ENCODE peak calls at places on chromosomes 11 and 22, in seven cellular contexts. X is transverse colon, H is kidney, U is AG04450, E is prostate gland, Z is esophagus squamous epithelium, J is HL-60. I is an unnamed sample.
A peak's percentile ranks its signal among the peaks of the same experiment; 100 is the strongest.

GRCh38 chr22:20437253-20438065 is at the start of gene SCARF2:
- DNase-seq in X (peak; percentile 37), H (peak; percentile 78), U (no peak), E (no peak), Z (no peak), J (no peak), I (no peak)

GRCh38 chr11:11081786-11082185 is 223.9 kb upstream of the ZBED5 start:
- DNase-seq in X (no peak), H (no peak), U (no peak), E (no peak), Z (no peak), J (no peak), I (no peak)

GRCh38 chr11:70595452-70595851 is 197.1 kb downstream of the CTTN start:
- DNase-seq in X (no peak), H (peak; percentile 38), U (no peak), E (no peak), Z (no peak), J (no peak), I (no peak)

GRCh38 chr11:128040603-128041002 is 546.8 kb downstream of the ETS1 start:
- DNase-seq in X (no peak), H (no peak), U (no peak), E (no peak), Z (no peak), J (peak; percentile 67), I (no peak)

GRCh38 chr11:115488945-115489344 is 15.3 kb downstream of the CADM1 start:
- DNase-seq in X (no peak), H (no peak), U (peak; percentile 59), E (no peak), Z (no peak), J (no peak), I (no peak)

GRCh38 chr11:95144313-95145235 is 54.9 kb downstream of the ENDOD1 start:
- DNase-seq in X (no peak), H (no peak), U (no peak), E (no peak), Z (no peak), J (no peak), I (no peak)

GRCh38 chr11:33005175-33005574 is 10.5 kb upstream of the DEPDC7 start:
- DNase-seq in X (no peak), H (no peak), U (no peak), E (no peak), Z (no peak), J (no peak), I (no peak)

GRCh38 chr11:111476366-111476765 is 35.8 kb downstream of the BTG4 start:
- DNase-seq in X (no peak), H (no peak), U (no peak), E (no peak), Z (no peak), J (no peak), I (no peak)

GRCh38 chr22:19756288-19757128 is 4.1 kb upstream of the TBX1 start:
- DNase-seq in X (peak; percentile 71), H (no peak), U (no peak), E (peak; percentile 68), Z (no peak), J (no peak), I (peak; percentile 54)

GRCh38 chr22:40396882-40397281 is 26.5 kb downstream of the SGSM3 start:
- DNase-seq in X (peak; percentile 85), H (peak; percentile 77), U (peak; percentile 59), E (peak; percentile 94), Z (no peak), J (no peak), I (peak; percentile 76)

GRCh38 chr22:35301370-35301874 is 1.7 kb downstream of the TOM1 start:
- DNase-seq in X (peak; percentile 39), H (no peak), U (peak; percentile 70), E (no peak), Z (no peak), J (peak; percentile 99), I (no peak)

GRCh38 chr11:65793144-65793581 is 6.3 kb downstream of the OVOL1 start:
- DNase-seq in X (peak; percentile 88), H (peak; percentile 96), U (no peak), E (peak; percentile 92), Z (no peak), J (no peak), I (peak; percentile 87)

GRCh38 chr11:74620537-74620936 is 28.2 kb downstream of the POLD3 start:
- DNase-seq in X (no peak), H (no peak), U (no peak), E (no peak), Z (no peak), J (no peak), I (no peak)

GRCh38 chr11:57440744-57441414 is 14.0 kb upstream of the SLC43A3 start:
- DNase-seq in X (no peak), H (no peak), U (no peak), E (no peak), Z (no peak), J (no peak), I (no peak)

GRCh38 chr11:68012843-68013610 is 2.9 kb downstream of the ALDH3B1 start:
- DNase-seq in X (no peak), H (peak; percentile 89), U (peak; percentile 90), E (no peak), Z (no peak), J (no peak), I (no peak)

GRCh38 chr11:62540804-62541671 is 5.6 kb downstream of the AHNAK start:
- DNase-seq in X (peak; percentile 57), H (no peak), U (no peak), E (no peak), Z (no peak), J (no peak), I (no peak)

GRCh38 chr11:69320756-69321741 is 27.1 kb downstream of the MYEOV start:
- DNase-seq in X (no peak), H (no peak), U (no peak), E (no peak), Z (no peak), J (no peak), I (no peak)

GRCh38 chr11:79437981-79438630 is 2.7 kb downstream of the TENM4 start:
- DNase-seq in X (no peak), H (peak; percentile 78), U (no peak), E (peak; percentile 4), Z (no peak), J (no peak), I (no peak)

GRCh38 chr11:5291207-5291838 is 10.4 kb downstream of the OR51B4 start:
- DNase-seq in X (no peak), H (no peak), U (no peak), E (no peak), Z (no peak), J (peak; percentile 7), I (no peak)

DNA sequence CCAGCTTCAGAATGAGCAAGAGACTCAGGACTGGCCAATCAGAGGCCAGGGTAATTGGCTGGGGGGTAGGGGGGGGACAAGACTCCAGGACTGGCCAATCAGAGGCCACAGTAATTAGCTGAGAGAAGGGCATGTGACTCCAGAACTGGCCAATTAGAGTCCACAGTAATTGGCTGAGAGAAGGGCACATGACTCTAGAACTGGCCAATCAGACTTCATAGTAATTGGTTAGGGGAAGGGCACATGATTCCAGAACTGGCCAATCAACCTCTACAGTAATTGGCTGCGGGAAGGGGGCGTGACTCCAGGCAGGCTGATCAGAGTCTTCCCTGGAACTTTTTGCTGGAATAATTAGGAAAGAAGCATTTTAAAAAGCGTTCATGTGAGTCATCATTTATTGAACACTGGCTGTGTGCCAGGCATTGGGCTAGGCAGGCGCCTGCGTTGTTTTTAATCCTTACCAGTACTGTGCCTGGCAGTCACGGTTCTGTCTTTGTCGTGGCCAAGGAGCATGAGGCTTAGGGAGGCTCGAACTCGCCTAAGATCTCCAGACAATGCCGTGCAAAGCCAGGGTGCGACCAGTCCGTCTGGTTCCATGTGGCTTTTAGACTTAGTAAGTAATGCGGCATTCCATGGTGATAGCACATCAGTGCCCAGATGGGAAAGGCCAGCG is 508.1 kb downstream of the TBC1D22A start:
- DNase-seq in X (no peak), H (no peak), U (no peak), E (no peak), Z (no peak), J (no peak), I (no peak)
- H3K27ac ChIP-seq in X (no peak overlapping the region), H (no peak overlapping the region), U (no peak overlapping the region), E (no peak overlapping the region), Z (no peak overlapping the region), J (no peak overlapping the region), I (no peak overlapping the region)

GRCh38 chr22:48740731-48741405 is 1086.8 kb downstream of the BRD1 start:
- DNase-seq in X (no peak), H (peak; percentile 60), U (no peak), E (no peak), Z (no peak), J (no peak), I (peak; percentile 28)
- H3K27ac ChIP-seq in X (no peak overlapping the region), H (no peak overlapping the region), U (no peak overlapping the region), E (no peak overlapping the region), Z (no peak overlapping the region), J (no peak overlapping the region), I (no peak overlapping the region)

GRCh38 chr22:42938976-42939375 is 76.0 kb downstream of the PACSIN2 start:
- DNase-seq in X (no peak), H (no peak), U (no peak), E (peak; percentile 76), Z (no peak), J (no peak), I (no peak)

GRCh38 chr22:42939451-42939881 is 75.5 kb downstream of the PACSIN2 start:
- DNase-seq in X (peak; percentile 51), H (no peak), U (no peak), E (no peak), Z (no peak), J (no peak), I (no peak)

GRCh38 chr22:42939941-42940653 is 74.9 kb downstream of the PACSIN2 start:
- DNase-seq in X (peak; percentile 71), H (peak; percentile 82), U (peak; percentile 32), E (peak; percentile 80), Z (no peak), J (no peak), I (peak; percentile 49)

GRCh38 chr22:42937164-42937854 is 77.6 kb downstream of the PACSIN2 start:
- DNase-seq in X (peak; percentile 70), H (peak; percentile 81), U (no peak), E (no peak), Z (no peak), J (no peak), I (peak; percentile 69)

GRCh38 chr22:42938449-42938848 is 76.5 kb downstream of the PACSIN2 start:
- DNase-seq in X (no peak), H (no peak), U (no peak), E (no peak), Z (no peak), J (no peak), I (peak; percentile 66)
- H3K27ac ChIP-seq in X (peak overlapping the region; percentile 83), H (no peak overlapping the region), U (no peak overlapping the region), E (peak overlapping the region; percentile 93), Z (peak overlapping the region; percentile 95), J (no peak overlapping the region), I (peak overlapping the region; percentile 93)

GRCh38 chr11:124670732-124671131 is 2.8 kb downstream of the SIAE start:
- DNase-seq in X (no peak), H (no peak), U (no peak), E (no peak), Z (no peak), J (peak; percentile 83), I (no peak)

GRCh38 chr11:124674168-124674517 is 439 bp downstream of the SPA17 start:
- DNase-seq in X (no peak), H (no peak), U (no peak), E (no peak), Z (no peak), J (no peak), I (no peak)

GRCh38 chr11:124674571-124674970 is 867 bp downstream of the SPA17 start:
- DNase-seq in X (no peak), H (no peak), U (no peak), E (no peak), Z (no peak), J (no peak), I (no peak)

GRCh38 chr11:124673333-124674167 is at the start of the genes SIAE and SPA17:
- DNase-seq in X (peak; percentile 96), H (peak; percentile 99), U (peak; percentile 92), E (peak; percentile 94), Z (peak; percentile 90), J (peak; percentile 90), I (peak; percentile 92)

GRCh38 chr11:124672531-124673215 is 866 bp downstream of the SIAE start:
- DNase-seq in X (no peak), H (no peak), U (no peak), E (no peak), Z (no peak), J (no peak), I (no peak)
- H3K27ac ChIP-seq in X (peak overlapping the region; percentile 90), H (peak overlapping the region; percentile 74), U (no peak overlapping the region), E (peak overlapping the region; percentile 64), Z (peak overlapping the region; percentile 91), J (no peak overlapping the region), I (peak overlapping the region; percentile 85)